ENCODE peak calls at places on chromosome 15, in seven cellular contexts. One of them, this sample, is unnamed.

GRCh38 chr15:79282371-79283251 is at the start of gene ANKRD34C:
- DNase-seq in ecto neural progenitor cell: peak
- DNase-seq in pons: no peak
- DNase-seq in iris pigment epithelial cell: no peak
- DNase-seq in upper lobe of right lung: no peak
- DNase-seq in NCI-H774: no peak
- DNase-seq in AG04450: no peak
- DNase-seq in this sample: no peak

GRCh38 chr15:84702961-84703482 is 12.9 kb downstream of the SEC11A start:
- DNase-seq in ecto neural progenitor cell: no peak
- DNase-seq in pons: peak
- DNase-seq in iris pigment epithelial cell: peak
- DNase-seq in upper lobe of right lung: no peak
- DNase-seq in NCI-H774: no peak
- DNase-seq in AG04450: no peak
- DNase-seq in this sample: peak

GRCh38 chr15:92705693-92706618 is 50.4 kb upstream of the FAM174B start:
- DNase-seq in ecto neural progenitor cell: no peak
- DNase-seq in pons: no peak
- DNase-seq in iris pigment epithelial cell: no peak
- DNase-seq in upper lobe of right lung: no peak
- DNase-seq in NCI-H774: no peak
- DNase-seq in AG04450: no peak
- DNase-seq in this sample: no peak

GRCh38 chr15:85865070-85865684 is 70.5 kb upstream of the KLHL25 start:
- DNase-seq in ecto neural progenitor cell: peak
- DNase-seq in pons: peak
- DNase-seq in iris pigment epithelial cell: peak
- DNase-seq in upper lobe of right lung: no peak
- DNase-seq in NCI-H774: peak
- DNase-seq in AG04450: no peak
- DNase-seq in this sample: peak

GRCh38 chr15:80234883-80235282 is 17.1 kb downstream of the CTXND1 start:
- DNase-seq in ecto neural progenitor cell: no peak
- DNase-seq in pons: no peak
- DNase-seq in iris pigment epithelial cell: peak
- DNase-seq in upper lobe of right lung: no peak
- DNase-seq in NCI-H774: no peak
- DNase-seq in AG04450: no peak
- DNase-seq in this sample: no peak

GRCh38 chr15:71629761-71630499 is 180.4 kb upstream of the NR2E3 start:
- DNase-seq in ecto neural progenitor cell: no peak
- DNase-seq in pons: peak
- DNase-seq in iris pigment epithelial cell: no peak
- DNase-seq in upper lobe of right lung: no peak
- DNase-seq in NCI-H774: no peak
- DNase-seq in AG04450: no peak
- DNase-seq in this sample: peak

GRCh38 chr15:44530653-44531052 is 6.3 kb upstream of the EIF3J start:
- DNase-seq in ecto neural progenitor cell: no peak
- DNase-seq in pons: no peak
- DNase-seq in iris pigment epithelial cell: no peak
- DNase-seq in upper lobe of right lung: no peak
- DNase-seq in NCI-H774: no peak
- DNase-seq in AG04450: no peak
- DNase-seq in this sample: no peak

GRCh38 chr15:33461671-33462070 is 150.9 kb downstream of the RYR3 start:
- DNase-seq in ecto neural progenitor cell: no peak
- DNase-seq in pons: no peak
- DNase-seq in iris pigment epithelial cell: no peak
- DNase-seq in upper lobe of right lung: no peak
- DNase-seq in NCI-H774: no peak
- DNase-seq in AG04450: no peak
- DNase-seq in this sample: no peak

GRCh38 chr15:69910511-69910910 is 187.2 kb downstream of the TLE3 start:
- DNase-seq in ecto neural progenitor cell: no peak
- DNase-seq in pons: no peak
- DNase-seq in iris pigment epithelial cell: no peak
- DNase-seq in upper lobe of right lung: no peak
- DNase-seq in NCI-H774: no peak
- DNase-seq in AG04450: no peak
- DNase-seq in this sample: no peak

GRCh38 chr15:40790723-40791122 is 16.2 kb upstream of the ZFYVE19 start:
- DNase-seq in ecto neural progenitor cell: no peak
- DNase-seq in pons: no peak
- DNase-seq in iris pigment epithelial cell: peak
- DNase-seq in upper lobe of right lung: no peak
- DNase-seq in NCI-H774: no peak
- DNase-seq in AG04450: no peak
- DNase-seq in this sample: no peak

GRCh38 chr15:29139540-29140459 is 129.8 kb downstream of the NSMCE3 start:
- DNase-seq in ecto neural progenitor cell: peak
- DNase-seq in pons: peak
- DNase-seq in iris pigment epithelial cell: peak
- DNase-seq in upper lobe of right lung: peak
- DNase-seq in NCI-H774: peak
- DNase-seq in AG04450: no peak
- DNase-seq in this sample: peak

GRCh38 chr15:85494035-85494793 is 113.8 kb downstream of the AKAP13 start:
- DNase-seq in ecto neural progenitor cell: no peak
- DNase-seq in pons: no peak
- DNase-seq in iris pigment epithelial cell: peak
- DNase-seq in upper lobe of right lung: no peak
- DNase-seq in NCI-H774: no peak
- DNase-seq in AG04450: no peak
- DNase-seq in this sample: no peak

GRCh38 chr15:42595641-42596240 is 20.3 kb downstream of the STARD9 start:
- DNase-seq in ecto neural progenitor cell: no peak
- DNase-seq in pons: peak
- DNase-seq in iris pigment epithelial cell: peak
- DNase-seq in upper lobe of right lung: no peak
- DNase-seq in NCI-H774: no peak
- DNase-seq in AG04450: no peak
- DNase-seq in this sample: no peak

GRCh38 chr15:52912172-52912571 is 122.0 kb upstream of the ONECUT1 start:
- DNase-seq in ecto neural progenitor cell: no peak
- DNase-seq in pons: no peak
- DNase-seq in iris pigment epithelial cell: no peak
- DNase-seq in upper lobe of right lung: no peak
- DNase-seq in NCI-H774: no peak
- DNase-seq in AG04450: no peak
- DNase-seq in this sample: no peak

GRCh38 chr15:89088605-89089315 is 504 bp downstream of the ABHD2 start:
- DNase-seq in ecto neural progenitor cell: no peak
- DNase-seq in pons: no peak
- DNase-seq in iris pigment epithelial cell: no peak
- DNase-seq in upper lobe of right lung: peak
- DNase-seq in NCI-H774: no peak
- DNase-seq in AG04450: no peak
- DNase-seq in this sample: peak

GRCh38 chr15:99104788-99105515 is at the start of gene SYNM:
- DNase-seq in ecto neural progenitor cell: peak
- DNase-seq in pons: peak
- DNase-seq in iris pigment epithelial cell: peak
- DNase-seq in upper lobe of right lung: peak
- DNase-seq in NCI-H774: peak
- DNase-seq in AG04450: no peak
- DNase-seq in this sample: peak

GRCh38 chr15:25742421-25743159 is 120.5 kb downstream of the ATP10A start:
- DNase-seq in ecto neural progenitor cell: peak
- DNase-seq in pons: no peak
- DNase-seq in iris pigment epithelial cell: no peak
- DNase-seq in upper lobe of right lung: no peak
- DNase-seq in NCI-H774: no peak
- DNase-seq in AG04450: no peak
- DNase-seq in this sample: no peak